ENCODE peak calls at places on chromosome 10, in five cellular contexts. A is osteoblast, E is Peyer's patch, Q is stomach, B is foreskin fibroblast. O is an unnamed sample.

GRCh38 chr10:8768854-8769253 is 714.4 kb downstream of the GATA3 start:
- DNase-seq in A (no peak), E (no peak), Q (no peak), B (no peak), O (no peak)

GRCh38 chr10:36675458-36675880 is 449.9 kb upstream of the ANKRD30A start:
- DNase-seq in A (peak; percentile 80), E (no peak), Q (no peak), B (no peak), O (no peak)

GRCh38 chr10:35379226-35380137 is 43.2 kb downstream of the CCNY start:
- DNase-seq in A (peak; percentile 93), E (no peak), Q (no peak), B (no peak), O (no peak)

GRCh38 chr10:120011359-120012132 is 119.0 kb downstream of the SEC23IP start:
- DNase-seq in A (peak; percentile 35), E (no peak), Q (no peak), B (no peak), O (no peak)

GRCh38 chr10:17062493-17063487 is 66.8 kb downstream of the CUBN start:
- DNase-seq in A (peak; percentile 85), E (no peak), Q (no peak), B (peak; percentile 92), O (no peak)

GRCh38 chr10:88039496-88040200 is 176.2 kb downstream of the PTEN start:
- DNase-seq in A (no peak), E (no peak), Q (no peak), B (no peak), O (no peak)

GRCh38 chr10:49632406-49633317 is 18.8 kb downstream of the CHAT start:
- DNase-seq in A (peak; percentile 51), E (peak; percentile 32), Q (no peak), B (no peak), O (no peak)

GRCh38 chr10:23359692-23360380 is 15.2 kb upstream of the C10orf67 start:
- DNase-seq in A (no peak), E (no peak), Q (no peak), B (no peak), O (no peak)

GRCh38 chr10:100504101-100504500 is 15.6 kb downstream of the SEC31B start:
- DNase-seq in A (no peak), E (no peak), Q (no peak), B (peak; percentile 74), O (no peak)

DNA sequence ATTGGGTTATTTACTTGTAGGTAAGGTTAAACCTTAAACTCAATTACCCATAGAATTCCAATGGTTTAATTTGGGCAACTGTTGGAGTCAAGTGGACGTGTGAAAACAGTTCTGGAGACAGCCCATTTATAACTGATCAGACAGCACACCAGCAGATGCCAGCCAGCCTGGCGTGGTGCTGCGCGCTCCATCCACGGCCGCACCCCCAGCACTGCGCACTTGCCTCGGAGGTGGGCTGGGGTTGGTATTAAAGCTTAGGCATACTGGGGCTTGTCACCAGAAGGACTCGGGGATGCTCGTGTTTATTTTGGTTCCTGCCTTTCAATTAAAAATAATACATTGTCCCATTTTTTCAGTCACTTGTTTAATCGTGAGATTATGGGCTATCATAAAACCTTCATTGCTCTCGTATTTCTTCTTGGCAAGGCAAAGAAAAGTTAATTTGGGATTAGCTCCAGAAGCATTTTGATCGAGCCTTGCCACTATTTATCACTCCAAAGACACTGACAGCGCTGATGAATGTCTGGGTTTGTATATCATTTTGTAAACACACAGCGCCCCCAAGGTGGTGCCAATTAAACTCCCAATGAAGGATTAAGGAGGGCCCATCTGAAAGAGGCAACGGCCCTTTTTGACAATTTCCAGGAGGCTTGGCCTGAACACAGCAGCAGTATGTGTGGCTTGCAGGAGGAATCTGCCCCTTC is 204.4 kb upstream of the CXCL12 start:
- DNase-seq in A (peak; percentile 25), E (no peak), Q (no peak), B (no peak), O (no peak)
- TF ChIP-seq CTCF in A (no peak), E (no peak), Q (no peak), B (no peak), O (no peak)

DNA sequence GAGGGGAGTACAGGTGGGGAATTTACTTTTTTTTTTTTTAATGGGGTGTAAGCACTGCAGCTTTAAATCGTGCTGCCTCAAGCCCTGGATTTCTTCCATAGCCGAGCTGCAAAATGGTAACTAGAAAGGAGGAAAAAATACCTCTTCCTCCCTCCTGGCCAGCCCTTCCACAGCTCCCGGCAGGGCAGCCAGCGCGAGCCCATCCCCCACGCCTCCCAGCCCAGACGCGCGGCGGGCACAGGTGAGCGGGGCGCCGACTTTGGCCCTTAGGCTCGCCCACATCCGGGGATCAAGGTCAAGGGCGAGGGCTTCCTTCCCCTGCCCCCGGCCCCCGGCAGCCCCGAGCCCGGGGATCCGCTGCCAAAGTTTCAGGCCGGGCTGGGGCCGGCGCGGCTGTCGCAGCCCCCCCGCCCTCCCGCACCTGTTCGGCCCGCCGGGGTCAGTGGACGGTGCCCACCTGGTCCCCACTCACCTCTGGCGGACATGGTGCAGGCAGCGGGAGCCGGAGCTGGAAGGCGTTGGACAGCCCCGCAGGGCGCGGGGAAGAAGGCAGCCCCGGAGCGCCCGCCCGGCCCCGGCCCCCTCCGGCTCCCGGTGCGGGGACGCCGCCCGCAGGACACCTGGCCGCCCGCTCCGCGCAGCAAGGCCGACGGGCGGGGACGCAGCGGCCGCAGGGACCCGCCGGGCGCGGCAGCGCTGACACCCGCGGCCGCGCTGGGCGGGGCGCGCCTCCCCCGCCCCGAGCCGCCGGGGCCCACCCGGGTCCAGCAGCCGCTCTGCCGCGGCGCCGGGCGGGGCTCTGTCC is 53.8 kb upstream of the FHIP2A start:
- DNase-seq in A (peak; percentile 90), E (peak; percentile 80), Q (peak; percentile 65), B (no peak), O (no peak)
- TF ChIP-seq CTCF in A (no peak), E (no peak), Q (no peak), B (no peak), O (no peak)

DNA sequence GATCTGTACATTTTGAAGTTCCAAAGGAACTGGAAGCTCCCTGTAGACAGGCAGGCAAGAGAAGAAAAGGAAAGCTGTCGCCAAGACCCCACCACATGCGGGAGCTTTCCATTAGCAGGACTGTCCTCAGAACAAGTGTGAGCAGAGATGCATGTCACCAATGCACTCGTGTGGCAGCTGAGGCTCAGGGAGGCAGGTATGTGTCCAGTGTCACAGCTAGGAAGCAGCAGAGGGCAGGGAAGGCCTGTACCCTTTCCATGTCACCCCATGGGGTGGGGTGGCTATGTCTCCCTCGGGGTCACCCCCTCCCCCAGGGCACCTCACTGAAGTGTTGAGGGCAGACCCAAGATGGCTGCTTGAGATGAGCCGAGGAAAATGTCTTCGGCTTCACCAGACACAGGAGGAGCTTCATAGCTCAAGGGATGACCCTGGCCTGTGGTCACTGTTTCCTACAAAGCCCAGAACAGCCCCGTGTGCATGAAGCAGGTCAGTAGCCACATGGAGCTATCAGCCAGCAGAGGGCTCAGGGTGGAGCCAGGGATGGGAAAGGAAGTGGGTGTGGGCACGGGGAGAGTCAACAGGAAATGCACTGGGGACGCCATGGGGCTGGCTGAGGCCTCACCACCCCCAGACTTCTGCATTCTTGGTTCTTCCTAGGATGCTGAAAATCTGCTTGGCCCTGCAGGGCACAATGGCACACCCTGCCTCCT is 96.6 kb downstream of the FAM53B start:
- DNase-seq in A (peak; percentile 94), E (peak; percentile 74), Q (peak; percentile 65), B (no peak), O (no peak)
- TF ChIP-seq CTCF in A (peak; percentile 25), E (peak; percentile 47), Q (no peak), B (peak; percentile 27), O (no peak)

GRCh38 chr10:81348003-81348402 is 527.0 kb upstream of the NRG3 start:
- DNase-seq in A (no peak), E (no peak), Q (no peak), B (no peak), O (no peak)
- TF ChIP-seq CTCF in A (no peak), E (no peak), Q (no peak), B (no peak), O (peak; percentile 32)

GRCh38 chr10:44010873-44011602 is 362.4 kb upstream of the ZNF32 start:
- DNase-seq in A (no peak), E (no peak), Q (no peak), B (no peak), O (no peak)

GRCh38 chr10:44008917-44009620 is 360.4 kb upstream of the ZNF32 start:
- DNase-seq in A (no peak), E (no peak), Q (no peak), B (no peak), O (no peak)

GRCh38 chr10:44006826-44007225 is 358.1 kb upstream of the ZNF32 start:
- DNase-seq in A (no peak), E (no peak), Q (no peak), B (no peak), O (no peak)

GRCh38 chr10:44009891-44010290 is 361.2 kb upstream of the ZNF32 start:
- DNase-seq in A (no peak), E (no peak), Q (no peak), B (no peak), O (no peak)

DNA sequence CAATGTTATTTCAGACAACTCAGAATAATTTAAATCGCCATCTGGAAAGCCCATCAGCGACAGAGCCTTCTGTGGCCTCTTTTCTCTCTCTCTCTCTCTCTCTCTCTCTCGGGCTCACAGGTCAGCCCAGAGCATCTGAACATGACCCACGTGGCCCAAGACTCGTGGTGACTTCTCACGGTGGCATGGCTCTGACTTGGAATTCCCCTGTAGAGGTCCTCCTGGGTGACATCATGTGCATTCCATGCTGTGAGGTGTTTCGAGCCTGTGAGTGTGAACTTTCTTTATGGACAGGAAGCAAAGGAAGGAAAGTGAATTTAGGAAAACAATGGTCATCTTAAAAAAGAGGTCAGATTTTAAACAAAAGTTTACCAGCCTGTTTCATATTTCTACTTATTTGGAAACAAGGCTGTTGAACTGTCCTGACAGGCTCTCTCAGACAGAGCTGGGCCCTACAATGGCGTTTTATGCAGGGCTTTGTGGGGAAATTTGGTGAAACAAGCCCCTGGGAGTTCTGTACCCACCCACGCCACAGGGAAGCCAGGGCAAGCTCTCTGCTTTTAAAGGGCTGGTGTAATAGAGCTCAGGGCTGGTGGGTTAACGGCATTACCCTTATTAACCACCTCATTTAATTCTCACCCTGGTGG is 359.7 kb upstream of the ZNF32 start:
- DNase-seq in A (no peak), E (no peak), Q (no peak), B (no peak), O (no peak)
- TF ChIP-seq CTCF in A (no peak), E (no peak), Q (no peak), B (no peak), O (no peak)

DNA sequence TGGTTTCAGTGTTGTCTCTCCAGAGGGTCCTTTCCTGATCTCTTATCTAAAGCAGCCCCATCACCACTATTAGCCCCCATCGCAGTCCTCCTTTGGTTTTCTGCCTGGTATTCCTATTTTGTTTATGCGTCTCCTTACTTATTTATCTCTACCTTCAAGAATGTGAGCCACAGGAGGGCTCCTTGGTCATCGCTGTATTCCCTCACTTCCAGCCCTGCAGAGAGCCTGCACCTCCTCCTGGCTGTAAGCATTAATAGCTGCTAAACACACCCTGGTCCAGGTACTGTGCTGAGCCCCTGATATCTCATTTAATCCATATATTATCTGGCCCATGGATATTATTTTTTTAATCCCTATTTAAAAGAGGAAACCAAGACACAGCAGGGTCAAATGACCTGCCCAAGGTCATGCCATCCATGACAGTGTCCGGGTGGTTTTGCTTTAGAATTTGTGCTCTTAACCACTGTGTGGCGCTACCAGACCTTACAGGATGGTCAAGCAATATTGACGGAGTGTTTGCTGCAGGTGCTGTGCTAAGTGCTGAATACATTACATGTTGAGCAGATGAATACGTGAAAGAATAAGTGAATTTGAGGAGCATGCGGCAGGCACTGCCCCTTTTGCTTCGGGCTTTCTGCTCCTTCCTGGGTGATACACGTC is 227.2 kb downstream of the ADAM12 start:
- DNase-seq in A (no peak), E (no peak), Q (no peak), B (no peak), O (no peak)
- TF ChIP-seq CTCF in A (peak; percentile 46), E (no peak), Q (no peak), B (no peak), O (peak; percentile 67)